ENCODE peak calls at places on chromosome 19, in four cellular contexts. J is CD4-positive, alpha-beta T cell; I is astrocyte of the spinal cord; V is kidney. E is an unnamed sample.
A peak's percentile ranks its signal among the peaks of the same experiment; 100 is the strongest.

GRCh38 chr19:48806818-48807589 is 3.8 kb downstream of the BCAT2 start:
- DNase-seq in J (no peak), I (no peak), V (peak; percentile 68), E (no peak)

GRCh38 chr19:29878973-29879654 is 62.9 kb upstream of the URI1 start:
- DNase-seq in J (no peak), V (no peak), I (no peak), E (peak; percentile 43)

GRCh38 chr19:37932985-37933953 is 26.3 kb downstream of the SIPA1L3 start:
- DNase-seq in J (no peak), V (peak; percentile 73), I (peak; percentile 61), E (no peak)

GRCh38 chr19:16445238-16446107 is 26.3 kb downstream of the EPS15L1 start:
- DNase-seq in V (no peak), I (peak; percentile 52), J (no peak), E (peak; percentile 51)

GRCh38 chr19:38930776-38931761 is at the start of gene MRPS12:
- DNase-seq in I (peak; percentile 99), J (peak; percentile 97), V (peak; percentile 99), E (peak; percentile 97)

GRCh38 chr19:1616396-1616795 is 11.1 kb upstream of the UQCR11 start:
- DNase-seq in V (no peak), J (no peak), I (no peak), E (no peak)

GRCh38 chr19:17020380-17020779 is 6.2 kb downstream of the CPAMD8 start:
- DNase-seq in J (no peak), V (no peak), I (no peak), E (no peak)

GRCh38 chr19:16571283-16571682 is 932 bp downstream of the SLC35E1 start:
- DNase-seq in J (no peak), V (peak; percentile 57), I (peak; percentile 25), E (no peak)

GRCh38 chr19:17966497-17967257 is at the start of gene KCNN1:
- DNase-seq in V (no peak), J (no peak), I (no peak), E (no peak)

GRCh38 chr19:43784981-43785808 is 4.4 kb upstream of the KCNN4 start:
- DNase-seq in V (no peak), I (peak; percentile 74), J (peak; percentile 48), E (peak; percentile 73)

GRCh38 chr19:46021531-46022041 is 1.3 kb downstream of the PGLYRP1 start:
- DNase-seq in I (no peak), J (no peak), V (no peak), E (no peak)

GRCh38 chr19:49383598-49383997 is 4.5 kb upstream of the KASH5 start:
- DNase-seq in J (no peak), I (no peak), V (no peak), E (no peak)

GRCh38 chr19:44749994-44750393 is 1.5 kb downstream of the BCL3 start:
- DNase-seq in J (no peak), V (peak; percentile 44), I (no peak), E (no peak)